ENCODE peak calls at places on chromosomes 16 and 17, in nine cellular contexts. One of them, this sample, is unnamed.

GRCh38 chr17:13030459-13031305 is 12.9 kb upstream of the ELAC2 start:
- DNase-seq in stomach: no peak
- DNase-seq in CD4-positive, alpha-beta memory T cell: peak; percentile 56
- DNase-seq in IMR-90: peak; percentile 50
- DNase-seq in A549: peak; percentile 49
- DNase-seq in uterus: peak; percentile 20
- DNase-seq in GM23248: peak; percentile 67
- DNase-seq in small intestine: peak; percentile 43
- DNase-seq in endodermal cell: peak; percentile 83
- DNase-seq in this sample: peak; percentile 93

GRCh38 chr17:28902819-28903545 is at the start of gene DHRS13:
- DNase-seq in A549: peak; percentile 97
- DNase-seq in uterus: peak; percentile 79
- DNase-seq in endodermal cell: peak; percentile 99
- DNase-seq in IMR-90: peak; percentile 83
- DNase-seq in CD4-positive, alpha-beta memory T cell: peak; percentile 96
- DNase-seq in GM23248: peak; percentile 94
- DNase-seq in small intestine: peak; percentile 95
- DNase-seq in stomach: peak; percentile 96
- DNase-seq in this sample: peak; percentile 96

GRCh38 chr16:88662222-88662842 is 559 bp downstream of the MVD start:
- DNase-seq in A549: no peak
- DNase-seq in stomach: no peak
- DNase-seq in CD4-positive, alpha-beta memory T cell: no peak
- DNase-seq in IMR-90: no peak
- DNase-seq in uterus: no peak
- DNase-seq in small intestine: no peak
- DNase-seq in GM23248: peak; percentile 41
- DNase-seq in endodermal cell: peak; percentile 69
- DNase-seq in this sample: no peak

GRCh38 chr17:16888413-16889087 is 83.4 kb downstream of the TNFRSF13B start:
- DNase-seq in A549: no peak
- DNase-seq in endodermal cell: no peak
- DNase-seq in GM23248: peak; percentile 61
- DNase-seq in stomach: no peak
- DNase-seq in uterus: no peak
- DNase-seq in small intestine: no peak
- DNase-seq in CD4-positive, alpha-beta memory T cell: no peak
- DNase-seq in IMR-90: no peak
- DNase-seq in this sample: peak; percentile 1

GRCh38 chr16:7182510-7183109 is 150.0 kb upstream of the RBFOX1 start:
- DNase-seq in endodermal cell: peak; percentile 78
- DNase-seq in IMR-90: no peak
- DNase-seq in GM23248: peak; percentile 1
- DNase-seq in CD4-positive, alpha-beta memory T cell: no peak
- DNase-seq in uterus: no peak
- DNase-seq in small intestine: no peak
- DNase-seq in stomach: no peak
- DNase-seq in A549: no peak
- DNase-seq in this sample: peak; percentile 29

GRCh38 chr16:62041401-62041800 is 5.2 kb upstream of the CDH8 start:
- DNase-seq in endodermal cell: peak; percentile 77
- DNase-seq in stomach: no peak
- DNase-seq in IMR-90: no peak
- DNase-seq in A549: peak; percentile 5
- DNase-seq in uterus: no peak
- DNase-seq in small intestine: no peak
- DNase-seq in GM23248: peak; percentile 56
- DNase-seq in CD4-positive, alpha-beta memory T cell: no peak
- DNase-seq in this sample: peak; percentile 21

GRCh38 chr16:66814734-66815133 is 13.3 kb upstream of the TERB1 start:
- DNase-seq in IMR-90: no peak
- DNase-seq in GM23248: no peak
- DNase-seq in uterus: no peak
- DNase-seq in endodermal cell: no peak
- DNase-seq in stomach: no peak
- DNase-seq in A549: no peak
- DNase-seq in small intestine: no peak
- DNase-seq in CD4-positive, alpha-beta memory T cell: no peak
- DNase-seq in this sample: no peak

GRCh38 chr17:45702666-45703266 is 81.4 kb upstream of the CRHR1 start:
- DNase-seq in uterus: no peak
- DNase-seq in A549: no peak
- DNase-seq in IMR-90: peak; percentile 23
- DNase-seq in CD4-positive, alpha-beta memory T cell: no peak
- DNase-seq in small intestine: no peak
- DNase-seq in GM23248: peak; percentile 29
- DNase-seq in stomach: no peak
- DNase-seq in endodermal cell: peak; percentile 71
- DNase-seq in this sample: peak; percentile 56

GRCh38 chr17:72778161-72779151 is 314.0 kb downstream of the SLC39A11 start:
- DNase-seq in A549: no peak
- DNase-seq in IMR-90: no peak
- DNase-seq in stomach: no peak
- DNase-seq in uterus: no peak
- DNase-seq in endodermal cell: no peak
- DNase-seq in GM23248: no peak
- DNase-seq in small intestine: no peak
- DNase-seq in CD4-positive, alpha-beta memory T cell: no peak
- DNase-seq in this sample: no peak

GRCh38 chr16:53785044-53785443 is 81.1 kb downstream of the FTO start:
- DNase-seq in A549: no peak
- DNase-seq in endodermal cell: no peak
- DNase-seq in uterus: no peak
- DNase-seq in GM23248: peak; percentile 53
- DNase-seq in stomach: no peak
- DNase-seq in small intestine: no peak
- DNase-seq in IMR-90: peak; percentile 66
- DNase-seq in CD4-positive, alpha-beta memory T cell: no peak
- DNase-seq in this sample: no peak

GRCh38 chr17:38511126-38512108 is 83.2 kb downstream of the ARHGAP23 start:
- DNase-seq in GM23248: peak; percentile 78
- DNase-seq in small intestine: no peak
- DNase-seq in uterus: peak; percentile 61
- DNase-seq in stomach: no peak
- DNase-seq in A549: no peak
- DNase-seq in CD4-positive, alpha-beta memory T cell: no peak
- DNase-seq in endodermal cell: peak; percentile 64
- DNase-seq in IMR-90: peak; percentile 71
- DNase-seq in this sample: peak; percentile 69

GRCh38 chr17:48623583-48623982 is 2.6 kb downstream of the HOXB9 start:
- DNase-seq in small intestine: no peak
- DNase-seq in CD4-positive, alpha-beta memory T cell: no peak
- DNase-seq in A549: no peak
- DNase-seq in uterus: no peak
- DNase-seq in endodermal cell: no peak
- DNase-seq in stomach: no peak
- DNase-seq in GM23248: no peak
- DNase-seq in IMR-90: no peak
- DNase-seq in this sample: no peak

GRCh38 chr17:43467981-43468541 is 15.7 kb upstream of the DHX8 start:
- DNase-seq in GM23248: peak; percentile 91
- DNase-seq in IMR-90: peak; percentile 85
- DNase-seq in CD4-positive, alpha-beta memory T cell: no peak
- DNase-seq in stomach: no peak
- DNase-seq in endodermal cell: no peak
- DNase-seq in uterus: peak; percentile 54
- DNase-seq in small intestine: no peak
- DNase-seq in A549: no peak
- DNase-seq in this sample: peak; percentile 46

GRCh38 chr16:66366433-66367299 is at the start of gene CDH5:
- DNase-seq in uterus: peak; percentile 62
- DNase-seq in IMR-90: no peak
- DNase-seq in endodermal cell: peak; percentile 60
- DNase-seq in stomach: no peak
- DNase-seq in CD4-positive, alpha-beta memory T cell: no peak
- DNase-seq in A549: no peak
- DNase-seq in small intestine: no peak
- DNase-seq in GM23248: peak; percentile 9
- DNase-seq in this sample: no peak

DNA sequence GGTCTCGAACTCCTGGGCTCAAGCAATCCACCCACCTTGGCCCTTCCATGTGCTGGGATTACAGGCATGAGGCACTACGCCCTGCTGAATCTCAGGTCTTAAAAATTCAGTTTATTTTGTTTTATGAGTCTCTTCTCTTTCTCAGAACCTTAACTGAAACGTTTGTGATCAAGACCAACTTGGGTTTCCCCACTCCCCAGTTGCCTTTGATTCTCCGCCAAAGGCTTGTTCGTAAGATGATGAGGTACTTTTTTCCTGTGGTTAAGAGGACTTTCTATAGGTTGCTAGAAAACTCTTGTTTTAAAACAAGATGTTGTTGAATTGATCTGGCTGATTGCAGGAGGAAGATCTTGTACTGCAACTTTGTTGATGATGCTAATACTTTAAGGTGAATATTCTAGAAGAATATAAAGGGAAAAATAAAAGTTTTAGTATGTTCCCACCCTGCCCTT is 11.7 kb downstream of the ABCC1 start:
- DNase-seq in A549: no peak
- DNase-seq in stomach: no peak
- DNase-seq in uterus: no peak
- DNase-seq in endodermal cell: no peak
- DNase-seq in GM23248: no peak
- DNase-seq in small intestine: peak; percentile 34
- DNase-seq in IMR-90: peak; percentile 68
- DNase-seq in CD4-positive, alpha-beta memory T cell: peak; percentile 89
- DNase-seq in this sample: no peak
- H3K27ac ChIP-seq in A549: peak overlapping the region; percentile 63
- H3K27ac ChIP-seq in stomach: peak overlapping the region; percentile 32
- H3K27ac ChIP-seq in uterus: peak overlapping the region; percentile 37
- H3K27ac ChIP-seq in endodermal cell: no peak overlapping the region
- H3K27ac ChIP-seq in GM23248: no peak overlapping the region
- H3K27ac ChIP-seq in small intestine: peak overlapping the region; percentile 76
- H3K27ac ChIP-seq in IMR-90: no peak overlapping the region
- H3K27ac ChIP-seq in CD4-positive, alpha-beta memory T cell: peak overlapping the region; percentile 96
- H3K27ac ChIP-seq in this sample: no peak overlapping the region

DNA sequence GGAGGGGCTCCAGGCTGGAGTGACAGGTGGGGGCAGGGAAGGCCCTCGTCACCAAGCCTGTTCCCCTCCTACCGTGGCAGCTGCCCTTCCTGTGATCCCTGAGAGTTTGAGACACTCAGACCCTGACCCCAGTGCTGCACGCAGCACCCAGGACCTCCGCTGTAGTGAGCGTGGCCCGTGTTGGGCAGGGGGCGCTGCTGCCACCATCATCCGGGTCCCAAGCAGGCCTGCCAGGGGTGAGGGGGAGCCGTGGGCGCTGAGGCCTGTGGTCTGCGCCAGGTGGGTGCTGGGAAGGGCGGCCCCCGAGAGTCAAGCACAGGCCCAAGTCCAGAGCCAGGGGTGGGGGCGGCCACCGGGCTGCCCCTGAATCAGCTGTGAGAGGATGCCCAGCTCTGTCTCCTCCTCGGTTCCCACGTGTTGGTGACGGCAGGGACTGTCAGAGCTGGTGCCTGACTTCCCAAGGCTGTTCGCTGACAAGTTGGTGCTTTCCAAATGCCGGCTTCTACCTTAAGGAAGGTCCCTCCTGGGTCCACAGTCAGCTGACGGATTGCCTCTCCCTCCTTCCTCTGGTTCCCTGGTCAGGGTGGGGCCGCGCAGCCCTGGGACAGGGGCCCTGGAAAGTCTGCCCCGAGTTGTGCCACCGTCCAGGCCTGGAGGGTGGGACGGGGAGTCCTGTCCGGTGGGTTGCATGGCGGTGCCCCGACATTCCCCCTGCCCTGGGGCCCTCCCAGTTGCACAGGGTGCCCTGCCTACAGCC is 31.1 kb downstream of the TPSG1 start:
- DNase-seq in uterus: no peak
- DNase-seq in GM23248: no peak
- DNase-seq in CD4-positive, alpha-beta memory T cell: no peak
- DNase-seq in A549: no peak
- DNase-seq in IMR-90: no peak
- DNase-seq in stomach: no peak
- DNase-seq in small intestine: no peak
- DNase-seq in endodermal cell: peak; percentile 69
- DNase-seq in this sample: no peak
- H3K4me3 ChIP-seq in uterus: no peak overlapping the region
- H3K4me3 ChIP-seq in GM23248: no peak overlapping the region
- H3K4me3 ChIP-seq in CD4-positive, alpha-beta memory T cell: no peak overlapping the region
- H3K4me3 ChIP-seq in A549: no peak overlapping the region
- H3K4me3 ChIP-seq in IMR-90: no peak overlapping the region
- H3K4me3 ChIP-seq in stomach: no peak overlapping the region
- H3K4me3 ChIP-seq in small intestine: no peak overlapping the region
- H3K4me3 ChIP-seq in endodermal cell: no peak overlapping the region
- H3K4me3 ChIP-seq in this sample: no peak overlapping the region

DNA sequence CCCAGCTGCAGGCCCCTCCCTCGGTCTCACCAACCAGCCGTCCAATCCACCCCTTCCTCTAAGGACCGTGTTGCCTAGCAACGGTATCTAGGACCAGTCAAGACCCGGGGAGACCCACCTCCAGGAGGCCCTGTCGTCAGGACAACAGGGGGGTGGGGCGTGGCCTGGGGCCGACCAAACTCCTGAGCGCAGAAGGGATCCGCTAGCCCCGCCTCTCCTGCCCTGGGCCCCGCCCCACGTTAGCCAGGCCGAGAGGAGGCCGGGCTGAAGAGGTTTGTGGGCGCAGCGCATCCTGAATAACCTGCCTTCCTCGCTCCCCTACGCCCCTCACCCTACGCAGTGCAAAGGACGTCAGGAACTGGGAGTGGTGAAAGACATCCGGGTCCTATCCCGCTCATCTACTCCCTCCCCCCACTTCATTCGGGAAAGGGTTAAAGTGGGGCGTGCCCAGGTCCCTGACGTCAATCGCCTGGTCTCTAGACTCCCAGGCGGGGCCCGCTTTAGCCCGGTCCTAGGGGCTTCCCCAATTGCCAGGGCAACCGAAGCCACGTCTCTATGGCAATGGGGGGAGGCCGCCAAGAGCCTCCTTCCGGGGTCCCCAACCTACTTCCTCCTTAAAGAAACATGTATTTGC is 14.7 kb downstream of the DLG4 start:
- DNase-seq in stomach: peak; percentile 80
- DNase-seq in GM23248: peak; percentile 84
- DNase-seq in uterus: peak; percentile 90
- DNase-seq in A549: peak; percentile 98
- DNase-seq in small intestine: peak; percentile 66
- DNase-seq in endodermal cell: peak; percentile 99
- DNase-seq in CD4-positive, alpha-beta memory T cell: peak; percentile 97
- DNase-seq in IMR-90: peak; percentile 85
- DNase-seq in this sample: peak; percentile 53
- H3K4me1 ChIP-seq in stomach: peaks cover 21% of the 10 kb centered on the region
- H3K4me1 ChIP-seq in GM23248: peaks cover 15% of the 10 kb centered on the region
- H3K4me1 ChIP-seq in uterus: peaks cover 12% of the 10 kb centered on the region
- H3K4me1 ChIP-seq in A549: peaks cover 12% of the 10 kb centered on the region
- H3K4me1 ChIP-seq in small intestine: no peaks in the 10 kb centered on the region
- H3K4me1 ChIP-seq in endodermal cell: peaks cover 4% of the 10 kb centered on the region
- H3K4me1 ChIP-seq in CD4-positive, alpha-beta memory T cell: peaks cover 21% of the 10 kb centered on the region
- H3K4me1 ChIP-seq in IMR-90: peaks cover 9% of the 10 kb centered on the region
- H3K4me1 ChIP-seq in this sample: no peaks in the 10 kb centered on the region

DNA sequence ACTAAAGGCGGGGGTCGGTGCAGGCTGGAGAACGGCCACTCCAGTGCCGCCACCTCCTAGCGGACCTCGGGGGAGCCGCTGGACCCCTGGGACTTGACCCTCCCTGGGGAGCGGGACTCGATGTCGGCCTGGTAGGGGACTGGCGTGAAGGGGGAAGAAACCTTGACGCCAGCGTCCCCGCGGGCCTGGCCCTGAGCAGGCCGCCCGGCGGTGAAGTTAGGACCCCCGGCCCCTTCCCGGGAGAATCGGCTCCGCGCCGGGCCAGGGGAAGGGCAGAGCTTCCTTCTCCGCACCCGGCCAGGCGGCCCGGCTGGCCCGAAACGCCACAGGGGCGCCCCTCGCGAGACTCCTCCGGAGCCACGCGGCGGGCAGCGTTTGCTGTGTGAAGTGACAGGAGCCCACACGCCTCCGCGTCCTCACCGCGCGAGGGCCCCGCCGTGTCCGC is 389 bp downstream of the DUS1L start:
- DNase-seq in uterus: no peak
- DNase-seq in A549: peak; percentile 66
- DNase-seq in GM23248: peak; percentile 76
- DNase-seq in endodermal cell: no peak
- DNase-seq in CD4-positive, alpha-beta memory T cell: no peak
- DNase-seq in stomach: no peak
- DNase-seq in IMR-90: peak; percentile 24
- DNase-seq in small intestine: no peak
- DNase-seq in this sample: peak; percentile 54
- H3K27ac ChIP-seq in uterus: peak overlapping the region; percentile 92
- H3K27ac ChIP-seq in A549: peak overlapping the region; percentile 96
- H3K27ac ChIP-seq in GM23248: peak overlapping the region; percentile 22
- H3K27ac ChIP-seq in endodermal cell: no peak overlapping the region
- H3K27ac ChIP-seq in CD4-positive, alpha-beta memory T cell: peak overlapping the region; percentile 63
- H3K27ac ChIP-seq in stomach: peak overlapping the region; percentile 89
- H3K27ac ChIP-seq in IMR-90: peak overlapping the region; percentile 51
- H3K27ac ChIP-seq in small intestine: peak overlapping the region; percentile 78
- H3K27ac ChIP-seq in this sample: peak overlapping the region; percentile 26